ENCODE peak calls at places on chromosomes 2 and 18, in eight cellular contexts. C, E, Y, H, J, W, I and A are unnamed samples.

GRCh38 chr2:170713280-170714155 is 1.6 kb upstream of the SP5 start:
- DNase-seq in C (no peak), E (peak; percentile 39), Y (no peak), H (no peak), J (no peak), W (peak; percentile 50), I (no peak), A (peak; percentile 40)

GRCh38 chr2:10150436-10150835 is 27.9 kb downstream of the RRM2 start:
- DNase-seq in C (no peak), E (no peak), Y (no peak), H (no peak), J (no peak), W (no peak), I (no peak), A (no peak)

GRCh38 chr2:66494708-66495107 is 59.8 kb downstream of the MEIS1 start:
- DNase-seq in C (no peak), E (no peak), Y (peak; percentile 24), H (peak; percentile 95), J (peak; percentile 32), W (no peak), I (peak; percentile 66), A (no peak)

GRCh38 chr2:23385748-23386421 is 906 bp downstream of the KLHL29 start:
- DNase-seq in C (no peak), E (peak; percentile 73), Y (peak; percentile 32), H (no peak), J (no peak), W (no peak), I (no peak), A (peak; percentile 63)

GRCh38 chr2:189783451-189783926 is 650 bp downstream of the ORMDL1 start:
- DNase-seq in C (no peak), E (peak; percentile 44), Y (no peak), H (no peak), J (no peak), W (no peak), I (peak; percentile 17), A (peak; percentile 40)

GRCh38 chr18:74493689-74494088 is 2.5 kb upstream of the CNDP2 start:
- DNase-seq in C (no peak), E (peak; percentile 58), Y (peak; percentile 61), H (peak; percentile 58), J (no peak), W (peak; percentile 65), I (peak; percentile 47), A (peak; percentile 58)

GRCh38 chr18:44887227-44887631 is 206.5 kb downstream of the SETBP1 start:
- DNase-seq in C (no peak), E (peak; percentile 51), Y (peak; percentile 60), H (peak; percentile 73), J (peak; percentile 29), W (no peak), I (peak; percentile 18), A (peak; percentile 43)

GRCh38 chr2:14673351-14673875 is 40.9 kb downstream of the LRATD1 start:
- DNase-seq in C (no peak), E (no peak), Y (no peak), H (no peak), J (no peak), W (no peak), I (no peak), A (no peak)

GRCh38 chr2:219228745-219229374 is 576 bp downstream of the ATG9A start:
- DNase-seq in C (no peak), E (no peak), Y (no peak), H (no peak), J (no peak), W (no peak), I (no peak), A (no peak)

GRCh38 chr2:239159476-239159911 is 241.3 kb downstream of the HDAC4 start:
- DNase-seq in C (no peak), E (no peak), Y (no peak), H (no peak), J (no peak), W (peak; percentile 10), I (no peak), A (no peak)

GRCh38 chr2:112149866-112150435 is 11.8 kb downstream of the FBLN7 start:
- DNase-seq in C (no peak), E (peak; percentile 7), Y (no peak), H (no peak), J (no peak), W (no peak), I (no peak), A (no peak)

GRCh38 chr2:128384956-128385355 is 66.3 kb upstream of the HS6ST1 start:
- DNase-seq in C (no peak), E (no peak), Y (no peak), H (no peak), J (no peak), W (peak; percentile 15), I (no peak), A (no peak)

GRCh38 chr2:130824492-130825061 is 12.1 kb upstream of the ARHGEF4 start:
- DNase-seq in C (no peak), E (peak; percentile 89), Y (peak; percentile 63), H (peak; percentile 98), J (peak; percentile 72), W (no peak), I (peak; percentile 73), A (peak; percentile 90)

DNA sequence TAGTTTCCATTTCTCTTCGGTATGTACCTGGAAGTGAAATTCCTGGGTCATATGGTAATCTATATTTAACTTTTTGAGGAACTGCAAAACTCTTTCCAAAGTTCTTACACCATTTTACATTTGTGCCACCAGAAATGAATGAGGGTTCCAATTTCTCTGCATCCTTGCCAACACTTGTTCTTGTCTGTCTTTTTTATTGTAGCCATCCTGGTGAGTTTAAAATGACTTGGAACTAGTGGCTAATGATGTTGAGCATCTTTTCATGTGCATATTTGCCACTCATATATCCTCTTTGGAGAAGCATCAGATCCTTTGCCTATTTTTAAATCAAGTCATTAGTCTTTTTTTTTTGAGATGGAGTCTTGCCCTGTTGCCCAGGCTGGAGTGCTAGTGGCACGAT is 59.4 kb downstream of the MALT1 start:
- DNase-seq in C (no peak), E (no peak), Y (no peak), H (no peak), J (no peak), W (no peak), I (no peak), A (no peak)
- TF ChIP-seq CTCF in C (no peak), E (no peak), Y (no peak), H (no peak), J (no peak), W (no peak), I (no peak), A (no peak)

DNA sequence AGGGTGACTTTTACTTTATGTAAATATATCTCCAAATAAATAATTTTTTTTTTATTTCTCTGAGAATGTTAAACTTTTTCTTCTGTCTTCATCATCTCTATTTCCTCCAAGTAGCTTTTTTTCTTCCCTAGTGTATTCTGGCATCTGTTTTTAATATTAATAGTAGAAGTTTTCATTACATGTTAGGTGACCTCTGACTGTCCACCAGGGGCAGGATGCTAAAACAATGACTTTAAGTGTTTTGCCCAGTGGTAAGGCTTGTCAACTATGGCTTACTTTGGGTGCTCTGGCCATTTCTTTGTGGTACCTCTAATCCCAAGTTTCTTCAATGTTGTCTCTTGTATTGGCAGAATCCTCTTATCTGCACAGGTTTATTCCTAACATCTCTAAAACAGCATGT is 127.1 kb downstream of the SRBD1 start:
- DNase-seq in C (no peak), E (no peak), Y (peak; percentile 2), H (peak; percentile 13), J (no peak), W (no peak), I (peak; percentile 3), A (no peak)
- TF ChIP-seq CTCF in C (no peak), E (no peak), Y (peak; percentile 20), H (peak; percentile 11), J (peak; percentile 31), W (peak; percentile 62), I (peak; percentile 70), A (no peak)

GRCh38 chr2:109402180-109402579 is 211.6 kb downstream of the SEPTIN10 start:
- DNase-seq in C (no peak), E (no peak), Y (no peak), H (no peak), J (no peak), W (no peak), I (no peak), A (no peak)
- TF ChIP-seq CTCF in C (no peak), E (no peak), Y (no peak), H (no peak), J (no peak), W (no peak), I (no peak), A (no peak)

GRCh38 chr2:227324671-227325055 is 388 bp upstream of the MFF start:
- DNase-seq in C (no peak), E (peak; percentile 66), Y (peak; percentile 12), H (no peak), J (no peak), W (peak; percentile 29), I (no peak), A (peak; percentile 38)

GRCh38 chr2:227325824-227326195 is 759 bp downstream of the MFF start:
- DNase-seq in C (no peak), E (peak; percentile 33), Y (peak; percentile 45), H (peak; percentile 40), J (no peak), W (peak; percentile 53), I (peak; percentile 30), A (peak; percentile 21)

GRCh38 chr2:227323818-227324217 is 1.2 kb upstream of the MFF start:
- DNase-seq in C (no peak), E (no peak), Y (no peak), H (no peak), J (no peak), W (no peak), I (no peak), A (no peak)

GRCh38 chr2:227326783-227327182 is 1.7 kb downstream of the MFF start:
- DNase-seq in C (no peak), E (no peak), Y (no peak), H (no peak), J (no peak), W (no peak), I (no peak), A (no peak)

GRCh38 chr2:227325056-227325823 is at the start of gene MFF:
- DNase-seq in C (peak; percentile 67), E (peak; percentile 96), Y (peak; percentile 92), H (peak; percentile 93), J (peak; percentile 63), W (peak; percentile 89), I (peak; percentile 89), A (peak; percentile 95)
- TF ChIP-seq CTCF in C (no peak), E (peak; percentile 20), Y (no peak), H (peak; percentile 34), J (peak; percentile 23), W (peak; percentile 50), I (peak; percentile 49), A (peak; percentile 51)

DNA sequence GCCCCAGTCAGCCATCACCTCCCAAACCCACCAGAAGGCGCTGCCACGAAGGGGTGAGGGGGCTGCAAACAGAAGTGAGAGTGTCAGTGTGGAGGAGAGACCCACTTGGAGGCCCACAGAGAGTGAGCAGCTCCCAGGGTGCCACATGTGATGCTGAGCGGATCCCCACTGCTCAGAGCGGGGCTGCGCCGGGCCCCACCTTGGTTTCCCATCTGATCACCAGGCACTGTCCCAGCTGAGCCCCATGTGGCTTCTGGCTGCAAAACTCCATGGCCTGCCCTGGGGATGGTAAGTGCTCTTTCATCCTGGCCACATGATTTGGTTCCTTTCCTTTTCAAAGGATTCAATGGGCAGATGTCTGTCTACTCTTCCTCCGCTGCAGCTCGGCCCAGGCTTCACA is 23.8 kb downstream of the SNORC start:
- DNase-seq in C (no peak), E (no peak), Y (no peak), H (no peak), J (no peak), W (peak; percentile 25), I (no peak), A (no peak)
- TF ChIP-seq CTCF in C (no peak), E (no peak), Y (no peak), H (no peak), J (no peak), W (no peak), I (no peak), A (no peak)